ENCODE peak calls at places on chromosomes 11 and 22, in four cellular contexts. E is ELR, Z is mucosa of descending colon, B is amygdala. V is an unnamed sample.

GRCh38 chr22:38062782-38063181 is 5.6 kb downstream of the PICK1 start:
- DNase-seq in E (no peak), Z (no peak), B (peak), V (no peak)

GRCh38 chr11:19241260-19242183 is 777 bp upstream of the E2F8 start:
- DNase-seq in E (peak), Z (peak), B (no peak), V (no peak)

GRCh38 chr11:121802542-121802941 is 313.5 kb downstream of the BLID start:
- DNase-seq in E (no peak), Z (peak), B (no peak), V (no peak)

GRCh38 chr22:38239101-38239761 is 33.6 kb downstream of the TMEM184B start:
- DNase-seq in E (peak), Z (no peak), B (peak), V (peak)

GRCh38 chr11:59899532-59899931 is 20.9 kb downstream of the OOSP3 start:
- DNase-seq in E (peak), Z (no peak), B (no peak), V (peak)

GRCh38 chr11:76918941-76919386 is 58.2 kb downstream of the ACER3 start:
- DNase-seq in E (peak), Z (no peak), B (peak), V (peak)

GRCh38 chr11:10305262-10305963 is 540 bp downstream of the ADM start:
- DNase-seq in E (peak), Z (peak), B (no peak), V (no peak)

GRCh38 chr22:23274146-23274526 is 93.8 kb downstream of the BCR start:
- DNase-seq in E (no peak), Z (no peak), B (no peak), V (no peak)

GRCh38 chr22:19599004-19599403 is 74.8 kb upstream of the CLDN5 start:
- DNase-seq in E (no peak), Z (no peak), B (no peak), V (no peak)

GRCh38 chr22:44567846-44568493 is 69.9 kb upstream of the RTL6 start:
- DNase-seq in E (peak), Z (peak), B (no peak), V (no peak)

GRCh38 chr11:64911689-64912088 is 5.3 kb downstream of the ATG2A start:
- DNase-seq in E (no peak), Z (no peak), B (no peak), V (no peak)

GRCh38 chr11:73384871-73385692 is 8.9 kb downstream of the RELT start:
- DNase-seq in E (no peak), Z (peak), B (peak), V (no peak)

GRCh38 chr22:25199726-25200520 is at the start of gene CRYBB3:
- DNase-seq in E (no peak), Z (no peak), B (no peak), V (no peak)

GRCh38 chr11:65224939-65225283 is 36.9 kb upstream of the POLA2 start:
- DNase-seq in E (peak), Z (no peak), B (no peak), V (no peak)

GRCh38 chr22:48135641-48136040 is 1373.2 kb downstream of the TBC1D22A start:
- DNase-seq in E (no peak), Z (no peak), B (no peak), V (no peak)

GRCh38 chr11:8339592-8340022 is 75.9 kb upstream of the LMO1 start:
- DNase-seq in E (no peak), Z (no peak), B (no peak), V (no peak)

GRCh38 chr11:112612283-112612849 is 348.9 kb upstream of the NCAM1 start:
- DNase-seq in E (no peak), Z (no peak), B (peak), V (no peak)

GRCh38 chr11:115215694-115216615 is 288.3 kb downstream of the CADM1 start:
- DNase-seq in E (peak), Z (no peak), B (no peak), V (no peak)

GRCh38 chr11:83092488-83093384 is 21.0 kb upstream of the RAB30 start:
- DNase-seq in E (peak), Z (peak), B (no peak), V (no peak)

GRCh38 chr11:119723952-119724325 is 5.1 kb downstream of the NECTIN1 start:
- DNase-seq in E (no peak), Z (no peak), B (no peak), V (no peak)